ENCODE peak calls at places on chromosomes 4 and X, in six cellular contexts. U is heart right ventricle, V is breast epithelium, H is ascending aorta, O is neural crest cell, Q is cardiac fibroblast. C is an unnamed sample.

GRCh38 chrX:130079824-130080406 is 30.4 kb downstream of the ELF4 start:
- DNase-seq in V (peak), O (peak), H (no peak), Q (peak), U (peak), C (no peak)

GRCh38 chr4:54840992-54841768 is 183.4 kb downstream of the KIT start:
- DNase-seq in U (peak), V (no peak), Q (peak), H (no peak), O (no peak), C (no peak)

GRCh38 chrX:57771689-57772088 is 91.6 kb upstream of the NLRP2B start:
- DNase-seq in Q (no peak), O (no peak), V (no peak), H (no peak), U (no peak), C (no peak)

GRCh38 chr4:152220201-152220666 is 315.7 kb downstream of the FBXW7 start:
- DNase-seq in Q (no peak), H (no peak), V (no peak), U (no peak), O (no peak), C (no peak)

GRCh38 chr4:1113311-1114009 is at the start of gene RNF212:
- DNase-seq in H (no peak), V (no peak), Q (peak), O (peak), U (no peak), C (no peak)

GRCh38 chr4:75512336-75513211 is 1.6 kb downstream of the RCHY1 start:
- DNase-seq in V (no peak), O (no peak), Q (peak), H (no peak), U (no peak), C (no peak)

GRCh38 chr4:78945638-78946179 is 6.5 kb upstream of the PAQR3 start:
- DNase-seq in H (no peak), U (no peak), Q (no peak), V (no peak), O (no peak), C (no peak)

GRCh38 chrX:7330971-7331746 is 183.2 kb upstream of the PUDP start:
- DNase-seq in U (no peak), Q (peak), V (no peak), H (peak), O (no peak), C (no peak)

GRCh38 chrX:87578978-87579377 is 61.4 kb downstream of the KLHL4 start:
- DNase-seq in Q (peak), O (no peak), H (no peak), U (no peak), V (no peak), C (no peak)

GRCh38 chr4:132063829-132064228 is 1085.3 kb upstream of the PCDH10 start:
- DNase-seq in O (no peak), V (no peak), U (no peak), H (no peak), Q (peak), C (no peak)

GRCh38 chrX:8194216-8194615 is 23.1 kb upstream of the VCX2 start:
- DNase-seq in V (no peak), Q (no peak), U (no peak), O (no peak), H (no peak), C (no peak)

GRCh38 chr4:3673716-3674478 is 92.3 kb upstream of the ADRA2C start:
- DNase-seq in O (no peak), H (no peak), V (no peak), Q (no peak), U (no peak), C (no peak)

GRCh38 chrX:78708830-78709229 is 38.7 kb upstream of the LPAR4 start:
- DNase-seq in Q (no peak), U (no peak), V (no peak), H (no peak), O (no peak), C (no peak)

GRCh38 chr4:6200011-6200921 is at the start of gene JAKMIP1:
- DNase-seq in V (no peak), H (no peak), O (peak), Q (peak), U (peak), C (no peak)

GRCh38 chr4:120568736-120569135 is 353.8 kb downstream of the PRDM5 start:
- DNase-seq in Q (no peak), H (no peak), U (no peak), V (no peak), O (no peak), C (no peak)

GRCh38 chrX:120452131-120452530 is 17.0 kb downstream of the LAMP2 start:
- DNase-seq in O (no peak), U (no peak), H (no peak), V (no peak), Q (peak), C (no peak)

GRCh38 chr4:16794816-16795445 is 103.5 kb downstream of the LDB2 start:
- DNase-seq in O (peak), Q (peak), H (peak), U (peak), V (no peak), C (peak)

GRCh38 chrX:72137846-72138455 is 6.2 kb upstream of the RTL5 start:
- DNase-seq in V (no peak), O (no peak), Q (no peak), U (no peak), H (no peak), C (no peak)

DNA sequence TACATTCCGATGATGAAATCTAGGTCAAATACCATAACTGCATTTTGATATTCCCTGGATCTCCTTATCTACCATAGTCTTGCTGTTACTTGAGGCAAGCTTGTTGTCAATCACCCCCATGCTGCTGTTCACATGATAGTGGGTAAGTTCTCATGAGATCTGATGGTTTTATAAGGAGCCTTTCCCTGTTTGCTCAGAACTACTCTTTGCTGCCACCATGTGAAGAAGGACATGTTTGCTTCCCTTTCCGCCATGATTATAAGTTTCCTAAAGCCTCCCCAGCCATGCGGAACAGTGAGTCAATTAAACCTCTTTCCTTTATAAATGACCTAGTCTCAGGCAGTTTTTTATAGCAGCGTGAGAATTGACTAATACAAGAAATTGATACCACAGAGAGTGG is 432.0 kb downstream of the GLUD2 start:
- DNase-seq in U (no peak), H (no peak), Q (no peak), O (no peak), V (no peak), C (no peak)
- TF ChIP-seq CTCF in U (no peak), H (no peak), Q (no peak), O (no peak), V (no peak), C (no peak)

GRCh38 chr4:94892051-94892450 is 134.3 kb downstream of the BMPR1B start:
- DNase-seq in U (no peak), H (no peak), V (no peak), Q (no peak), O (no peak), C (no peak)
- TF ChIP-seq CTCF in U (no peak), H (no peak), V (no peak), Q (no peak), O (no peak), C (no peak)

GRCh38 chr4:155995069-155995468 is 41.4 kb upstream of the CTSO start:
- DNase-seq in O (no peak), H (no peak), Q (no peak), U (no peak), V (no peak), C (no peak)

GRCh38 chr4:155999743-156000142 is 46.1 kb upstream of the CTSO start:
- DNase-seq in V (no peak), U (peak), O (peak), Q (peak), H (no peak), C (no peak)
- TF ChIP-seq CTCF in V (no peak), U (no peak), O (peak), Q (peak), H (no peak), C (no peak)

DNA sequence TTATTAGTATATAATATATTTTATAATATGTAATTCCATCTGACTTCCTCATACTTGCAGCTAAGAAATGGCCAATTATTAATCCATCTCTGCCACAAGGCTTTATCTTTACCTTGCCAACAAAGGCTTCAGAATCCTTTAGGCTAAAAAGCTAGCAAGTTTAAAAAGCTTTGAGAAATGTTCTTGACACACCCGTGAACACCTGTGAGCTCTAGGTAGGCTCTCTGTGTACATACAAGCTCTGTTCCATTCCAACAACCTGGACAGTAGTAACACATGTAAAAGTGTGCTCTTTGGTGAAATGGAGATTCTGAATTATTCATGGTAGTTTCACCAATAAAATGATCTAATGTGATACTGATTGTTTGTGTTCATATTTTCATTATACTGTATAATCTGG is 49.7 kb upstream of the USP9X start:
- DNase-seq in V (no peak), Q (no peak), H (no peak), U (no peak), O (no peak), C (no peak)
- TF ChIP-seq CTCF in V (no peak), Q (no peak), H (no peak), U (no peak), O (no peak), C (no peak)

GRCh38 chrX:46279214-46279924 is 265.9 kb downstream of the ZNF674 start:
- DNase-seq in Q (no peak), V (no peak), H (no peak), O (no peak), U (no peak), C (no peak)
- TF ChIP-seq CTCF in Q (no peak), V (no peak), H (no peak), O (no peak), U (no peak), C (no peak)

GRCh38 chr4:101186558-101187184 is 160.7 kb downstream of the PPP3CA start:
- DNase-seq in V (no peak), Q (no peak), O (no peak), U (no peak), H (no peak), C (no peak)

GRCh38 chr4:101191302-101192098 is 155.8 kb downstream of the PPP3CA start:
- DNase-seq in V (peak), Q (peak), H (peak), O (no peak), U (peak), C (peak)

GRCh38 chr4:101188906-101189305 is 158.4 kb downstream of the PPP3CA start:
- DNase-seq in H (no peak), O (no peak), U (no peak), V (no peak), Q (no peak), C (no peak)

GRCh38 chr4:101184668-101185067 is 162.7 kb downstream of the PPP3CA start:
- DNase-seq in Q (no peak), U (no peak), H (no peak), V (no peak), O (no peak), C (no peak)

GRCh38 chr4:101187837-101188236 is 159.5 kb downstream of the PPP3CA start:
- DNase-seq in Q (no peak), U (no peak), V (no peak), O (no peak), H (no peak), C (no peak)
- TF ChIP-seq CTCF in Q (peak), U (peak), V (peak), O (no peak), H (no peak), C (no peak)

DNA sequence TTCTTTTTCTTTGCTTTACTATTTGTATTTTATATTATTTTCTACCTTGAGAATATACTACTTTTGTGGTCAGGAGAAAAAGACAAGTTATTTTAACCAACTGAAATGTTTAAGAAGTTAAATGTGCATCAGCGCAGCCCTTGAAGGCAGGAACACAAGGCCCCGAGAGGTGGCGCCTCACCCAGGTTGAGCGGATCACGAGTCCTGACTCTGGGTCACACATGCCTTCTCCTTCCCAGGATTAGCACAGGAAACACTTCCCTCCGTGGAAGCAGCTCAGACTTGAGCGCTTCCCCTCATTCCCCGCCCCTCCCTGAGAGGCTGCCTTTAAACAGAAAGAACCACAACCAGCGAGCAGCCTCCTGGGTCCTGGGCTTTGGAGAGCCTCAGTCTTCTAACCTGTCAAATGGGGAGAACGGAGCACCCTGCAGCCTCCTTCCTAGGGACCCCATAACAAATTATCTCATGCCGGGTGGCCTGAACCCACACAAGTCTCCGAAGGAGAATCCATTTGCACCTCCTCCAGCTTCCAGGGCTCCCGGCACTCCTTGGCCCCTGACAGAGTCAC is 217.6 kb downstream of the AFAP1 start:
- DNase-seq in O (no peak), V (no peak), Q (peak), U (no peak), H (no peak), C (no peak)
- TF ChIP-seq CTCF in O (no peak), V (no peak), Q (peak), U (peak), H (no peak), C (no peak)

GRCh38 chr4:26325191-26325590 is 4.4 kb downstream of the RBPJ start:
- DNase-seq in O (no peak), U (no peak), V (no peak), H (no peak), Q (peak), C (no peak)
- TF ChIP-seq CTCF in O (peak), U (no peak), V (no peak), H (no peak), Q (peak), C (no peak)